ENCODE peak calls at places on chromosome 10, in eight cellular contexts. X is AG09309; M is cortex of kidney; N is fibroblast of the aortic adventitia; B is stimulated activated CD4-positive, alpha-beta T cell treated with anti-CD3 and anti-CD28 coated beads, Interleukin-2, amount 100 ng/mL, for 24 hours; G is uterus; O is NCI-H1105; U is glomerular endothelial cell. J is an unnamed sample.

GRCh38 chr10:86443069-86443468 is 76.5 kb upstream of the GRID1 start:
- DNase-seq in G (no peak), B (no peak), M (no peak), X (no peak), N (peak), U (no peak), O (no peak), J (no peak)

GRCh38 chr10:100506596-100507356 is 12.9 kb downstream of the SEC31B start:
- DNase-seq in B (no peak), M (no peak), O (no peak), G (no peak), U (no peak), N (peak), X (peak), J (no peak)

GRCh38 chr10:86001521-86001920 is 365.1 kb downstream of the GRID1 start:
- DNase-seq in U (no peak), N (no peak), M (no peak), X (no peak), B (no peak), O (no peak), G (no peak), J (no peak)

GRCh38 chr10:11697718-11698527 is 44.3 kb upstream of the ECHDC3 start:
- DNase-seq in M (no peak), U (no peak), B (no peak), O (no peak), X (no peak), N (no peak), G (no peak), J (no peak)

GRCh38 chr10:33099748-33100147 is 141.7 kb upstream of the ITGB1 start:
- DNase-seq in N (peak), M (no peak), B (no peak), G (no peak), X (peak), U (no peak), O (no peak), J (no peak)

GRCh38 chr10:99779335-99779734 is 3.1 kb upstream of the ABCC2 start:
- DNase-seq in O (no peak), N (peak), U (peak), M (no peak), G (no peak), B (no peak), X (no peak), J (no peak)

GRCh38 chr10:112332509-112333228 is 41.2 kb upstream of the ACSL5 start:
- DNase-seq in N (no peak), U (no peak), M (no peak), X (no peak), B (no peak), G (no peak), O (peak), J (peak)

GRCh38 chr10:119750391-119751230 is 24.8 kb downstream of the INPP5F start:
- DNase-seq in N (peak), X (peak), M (no peak), U (peak), B (peak), G (peak), O (no peak), J (peak)

GRCh38 chr10:80187465-80188409 is 17.6 kb downstream of the ANXA11 start:
- DNase-seq in U (no peak), O (no peak), M (no peak), N (no peak), X (no peak), B (peak), G (no peak), J (peak)

GRCh38 chr10:14904316-14904732 is 25.7 kb downstream of the SUV39H2 start:
- DNase-seq in U (peak), X (no peak), B (no peak), O (no peak), G (no peak), M (no peak), N (peak), J (no peak)

GRCh38 chr10:6083523-6084475 is 5.0 kb upstream of the RBM17 start:
- DNase-seq in G (no peak), B (peak), U (no peak), O (no peak), X (no peak), N (peak), M (no peak), J (no peak)

GRCh38 chr10:103917326-103918052 is 495 bp downstream of the STN1 start:
- DNase-seq in N (no peak), G (peak), M (no peak), B (peak), O (no peak), X (no peak), U (no peak), J (peak)

GRCh38 chr10:112985701-112986510 is 35.9 kb downstream of the TCF7L2 start:
- DNase-seq in X (peak), N (peak), U (no peak), G (peak), O (no peak), B (peak), M (no peak), J (no peak)

GRCh38 chr10:89207181-89207800 is at the start of gene CH25H:
- DNase-seq in U (peak), X (no peak), N (peak), G (peak), M (no peak), O (peak), B (peak), J (peak)

GRCh38 chr10:60048146-60048545 is 141.8 kb upstream of the CCDC6 start:
- DNase-seq in G (no peak), B (no peak), N (peak), O (no peak), X (no peak), M (no peak), U (no peak), J (no peak)

GRCh38 chr10:26215534-26215922 is 1.0 kb upstream of the GAD2 start:
- DNase-seq in U (no peak), G (no peak), M (no peak), B (no peak), O (no peak), N (no peak), X (no peak), J (no peak)

GRCh38 chr10:72074413-72075183 is 13.8 kb downstream of the SPOCK2 start:
- DNase-seq in X (no peak), U (no peak), N (no peak), M (no peak), O (no peak), G (no peak), B (no peak), J (no peak)

GRCh38 chr10:9294865-9295264 is 1240.4 kb downstream of the GATA3 start:
- DNase-seq in G (no peak), O (no peak), U (no peak), B (no peak), X (no peak), M (no peak), N (no peak), J (no peak)

GRCh38 chr10:132855889-132856288 is 69.9 kb upstream of the NKX6-2 start:
- DNase-seq in X (no peak), N (no peak), U (no peak), G (no peak), M (no peak), O (no peak), B (no peak), J (no peak)

J was measured in NCI-H345.